ENCODE peak calls at places on chromosomes 16 and 17, in four cellular contexts. D is neural progenitor cell, E is adrenal gland, S is left lung. T is an unnamed sample. For H3K27me3, the result is how much of the 10 kb centered on the place peaks cover.

GRCh38 chr16:87074635-87075318 is 242.4 kb downstream of the C16orf95 start:
- DNase-seq in S (no peak), D (peak), E (no peak), T (no peak)

GRCh38 chr17:79658811-79659207 is 48.0 kb upstream of the RBFOX3 start:
- DNase-seq in E (no peak), S (peak), D (peak), T (no peak)

GRCh38 chr16:1781758-1782407 is 488 bp downstream of the SPSB3 start:
- DNase-seq in E (peak), S (peak), D (peak), T (no peak)

GRCh38 chr17:45143767-45144198 is 4.5 kb upstream of the HEXIM1 start:
- DNase-seq in D (peak), E (peak), S (peak), T (peak)

GRCh38 chr16:86249631-86250030 is 260.7 kb upstream of the FOXF1 start:
- DNase-seq in D (no peak), S (no peak), E (no peak), T (no peak)

GRCh38 chr17:64005734-64006167 is 7.6 kb downstream of the PRR29 start:
- DNase-seq in D (no peak), E (peak), S (peak), T (no peak)

GRCh38 chr17:77851921-77852320 is 106.6 kb upstream of the TNRC6C start:
- DNase-seq in D (no peak), S (no peak), E (no peak), T (no peak)

GRCh38 chr16:13633381-13633861 is 286.5 kb upstream of the ERCC4 start:
- DNase-seq in D (no peak), S (no peak), E (no peak), T (no peak)

GRCh38 chr16:30636599-30636998 is 14.2 kb upstream of the PRR14 start:
- DNase-seq in D (no peak), S (no peak), E (no peak), T (no peak)

GRCh38 chr16:49649013-49649785 is 206.7 kb downstream of the ZNF423 start:
- DNase-seq in D (no peak), S (no peak), E (no peak), T (peak)

GRCh38 chr17:1996243-1997145 is 28.6 kb downstream of the RTN4RL1 start:
- DNase-seq in S (no peak), D (no peak), E (no peak), T (no peak)

GRCh38 chr16:87945351-87946042 is 5.7 kb upstream of the BANP start:
- DNase-seq in D (peak), S (peak), E (peak), T (peak)

GRCh38 chr17:2799653-2800052 is 3.4 kb downstream of the RAP1GAP2 start:
- DNase-seq in D (no peak), E (no peak), S (no peak), T (no peak)

GRCh38 chr16:22035094-22035675 is 27.3 kb downstream of the MOSMO start:
- DNase-seq in S (no peak), E (no peak), D (no peak), T (no peak)

GRCh38 chr16:68893710-68894705 is 50.7 kb downstream of the TANGO6 start:
- DNase-seq in S (no peak), E (no peak), D (peak), T (no peak)

GRCh38 chr17:75625813-75626486 is 7.3 kb upstream of the SMIM5 start:
- DNase-seq in E (no peak), D (peak), S (no peak), T (no peak)

GRCh38 chr16:85523602-85524364 is 89.3 kb upstream of the GSE1 start:
- DNase-seq in D (peak), S (peak), E (no peak), T (no peak)

GRCh38 chr17:78359216-78359935 is 501 bp downstream of the SOCS3 start:
- DNase-seq in S (peak), E (peak), D (peak), T (no peak)

GRCh38 chr17:46194393-46195216 is 1.4 kb upstream of the KANSL1 start:
- DNase-seq in E (no peak), S (no peak), D (peak), T (no peak)

GRCh38 chr17:81939218-81939617 is 2.1 kb upstream of the PYCR1 start:
- DNase-seq in S (no peak), D (no peak), E (no peak), T (no peak)

GRCh38 chr17:39739020-39739884 is 1.5 kb downstream of the GRB7 start:
- DNase-seq in S (peak), E (no peak), D (peak), T (peak)

GRCh38 chr16:75996491-75996890 is 270.2 kb upstream of the CPHXL start:
- DNase-seq in D (no peak), S (no peak), E (no peak), T (peak)

GRCh38 chr17:79947351-79948031 is 88.2 kb downstream of the TBC1D16 start:
- DNase-seq in S (no peak), D (no peak), E (peak), T (peak)

GRCh38 chr16:87856796-87857228 is 12.5 kb downstream of the SLC7A5 start:
- DNase-seq in D (no peak), E (peak), S (no peak), T (no peak)

GRCh38 chr17:46722662-46723285 is 95.7 kb downstream of the WNT3 start:
- DNase-seq in S (no peak), E (no peak), D (no peak), T (peak)

GRCh38 chr17:16915752-16916556 is 56.0 kb downstream of the TNFRSF13B start:
- DNase-seq in S (peak), D (peak), E (peak), T (peak)

GRCh38 chr17:34206569-34206968 is 48.5 kb upstream of the CCL2 start:
- DNase-seq in S (no peak), D (no peak), E (no peak), T (no peak)

GRCh38 chr16:87007907-87008306 is 309.3 kb downstream of the C16orf95 start:
- DNase-seq in E (no peak), D (no peak), S (no peak), T (no peak)

GRCh38 chr17:77465358-77466041 is 324.7 kb downstream of the SEC14L1 start:
- DNase-seq in S (peak), D (peak), E (peak), T (no peak)

GRCh38 chr16:79139799-79140198 is 460.7 kb downstream of the MAF start:
- DNase-seq in S (no peak), D (no peak), E (no peak), T (no peak)

GRCh38 chr17:45305532-45306087 is 11.2 kb downstream of the MAP3K14 start:
- DNase-seq in D (no peak), S (no peak), E (no peak), T (no peak)

GRCh38 chr17:38329808-38330730 is 13.7 kb downstream of the GPR179 start:
- DNase-seq in S (no peak), D (no peak), E (no peak), T (no peak)

GRCh38 chr16:51707666-51708065 is 556.6 kb upstream of the SALL1 start:
- DNase-seq in S (no peak), E (no peak), D (no peak), T (no peak)

GRCh38 chr17:18362509-18363020 is 785 bp downstream of the SHMT1 start:
- DNase-seq in S (peak), E (peak), D (peak), T (no peak)

GRCh38 chr17:51947160-51947559 is 211.4 kb downstream of the CA10 start:
- DNase-seq in S (no peak), E (no peak), D (no peak), T (no peak)

GRCh38 chr17:66172706-66173223 is 19.2 kb downstream of the CEP112 start:
- DNase-seq in D (no peak), S (peak), E (no peak), T (no peak)

GRCh38 chr16:80015566-80015965 is 415.0 kb upstream of the MAF start:
- DNase-seq in E (no peak), D (no peak), S (no peak), T (no peak)

GRCh38 chr16:57445510-57445909 is 1.7 kb downstream of the CIAPIN1 start:
- DNase-seq in E (no peak), D (no peak), S (no peak), T (no peak)

GRCh38 chr17:4498461-4499397 is at the start of gene SPNS2:
- DNase-seq in E (peak), S (peak), D (peak), T (no peak)
- H3K27me3 ChIP-seq in E (under half), S (under half), D (half or more), T (half or more)

DNA sequence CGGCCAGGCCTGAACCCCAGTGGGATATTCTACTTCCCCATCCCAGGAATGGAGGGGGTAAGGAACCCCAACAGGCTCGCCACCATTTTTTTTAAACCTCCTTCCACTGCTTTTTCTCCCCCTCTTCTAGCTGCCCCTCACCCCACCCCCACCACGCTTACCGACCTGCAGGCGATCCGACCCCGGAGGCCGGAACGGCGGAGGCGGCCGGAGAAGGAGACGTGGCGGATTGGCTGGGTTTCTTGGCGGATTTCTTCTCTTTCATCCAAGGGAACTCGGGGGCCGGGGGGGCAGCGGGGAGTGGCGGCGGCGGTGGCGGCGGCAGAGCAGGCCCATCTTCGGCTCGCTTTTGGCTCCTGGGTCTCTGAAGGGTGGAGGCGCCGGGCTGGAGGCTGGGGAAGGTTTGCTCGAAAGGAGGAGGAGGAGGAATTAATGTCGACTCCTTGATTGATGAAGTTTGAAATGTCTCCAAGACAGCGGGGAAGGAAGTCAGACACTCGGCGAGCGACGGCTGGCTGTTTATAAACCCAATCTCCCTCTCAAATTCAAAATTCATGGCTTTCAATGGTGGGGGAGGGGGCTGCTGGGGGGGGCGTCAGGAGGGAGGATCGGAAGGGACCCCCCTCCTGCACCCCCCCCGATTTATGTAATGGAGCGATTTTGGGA is 420 bp downstream of the HOXB2 start:
- DNase-seq in E (peak), S (peak), D (peak), T (no peak)
- H3K27me3 ChIP-seq in E (under half), S (under half), D (half or more), T (half or more)

DNA sequence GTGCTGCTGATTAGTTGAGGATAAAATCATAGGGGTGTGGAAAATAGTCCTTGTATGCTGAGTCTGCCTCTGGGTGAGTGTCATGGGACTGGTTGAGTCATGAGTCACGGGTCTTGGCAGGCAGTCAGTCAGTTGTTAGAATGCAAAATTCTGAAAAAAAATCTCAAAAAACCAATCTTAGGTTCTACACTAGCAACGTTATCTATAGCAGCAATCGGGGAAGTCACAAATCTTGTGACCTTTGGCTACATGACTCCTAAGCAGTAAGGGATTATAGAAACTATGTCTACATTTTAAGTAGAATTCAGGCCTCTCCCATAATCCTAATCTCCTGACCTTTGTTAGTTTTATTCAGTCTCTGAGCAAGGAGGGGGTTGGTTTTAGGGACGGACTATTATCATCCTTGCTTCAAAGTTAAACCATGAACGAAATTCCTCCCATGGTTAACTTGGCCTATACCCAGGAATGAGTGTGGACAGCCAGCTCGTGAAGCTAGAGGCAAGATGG is 18.0 kb upstream of the PMFBP1 start:
- DNase-seq in E (peak), S (peak), D (no peak), T (peak)
- H3K27me3 ChIP-seq in E (under half), S (under half), D (under half), T (under half)

DNA sequence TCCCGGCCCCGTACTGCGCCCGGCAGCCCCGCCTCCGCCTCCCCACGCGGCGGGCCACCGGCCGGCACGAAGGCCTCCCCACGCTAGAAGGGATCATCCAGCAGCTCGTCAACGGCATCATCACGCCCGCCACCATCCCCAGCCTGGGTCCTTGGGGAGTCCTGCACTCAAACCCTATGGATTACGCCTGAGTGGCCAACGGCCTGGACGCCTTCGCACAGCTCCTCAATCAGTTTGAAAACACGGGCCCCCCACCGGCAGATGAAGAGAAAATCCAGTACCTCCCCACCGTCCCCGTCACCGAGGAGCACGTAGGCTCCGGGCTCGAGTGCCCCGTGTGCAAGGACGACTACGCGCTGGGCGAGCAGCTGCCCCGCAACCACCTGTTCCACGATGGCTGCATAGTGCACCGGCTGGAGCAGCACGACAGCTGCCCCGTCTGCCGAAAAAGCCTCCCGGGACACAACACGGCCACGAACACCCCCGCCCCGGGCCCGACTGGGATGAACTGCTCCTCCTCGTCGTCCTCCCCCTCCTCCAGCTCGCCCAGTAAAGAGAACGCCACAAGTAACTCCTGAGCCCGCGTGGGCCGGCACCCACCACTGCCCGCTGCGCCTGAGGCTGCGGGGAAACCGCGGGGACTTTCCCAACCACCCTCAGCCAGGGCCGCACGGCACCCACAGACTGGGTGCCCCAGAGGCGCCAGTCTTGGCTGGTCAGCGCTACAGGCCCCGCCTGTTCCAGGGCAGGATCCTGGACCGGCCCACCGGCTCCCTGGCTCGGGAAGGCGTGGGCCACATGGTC is 39.0 kb upstream of the AKAP1 start:
- DNase-seq in S (peak), E (peak), D (no peak), T (no peak)
- H3K27me3 ChIP-seq in S (under half), E (under half), D (under half), T (under half)

GRCh38 chr16:17527538-17527937 is 56.8 kb upstream of the XYLT1 start:
- DNase-seq in D (no peak), S (no peak), E (no peak), T (no peak)

GRCh38 chr16:17529982-17530760 is 59.4 kb upstream of the XYLT1 start:
- DNase-seq in D (no peak), E (no peak), S (no peak), T (no peak)

GRCh38 chr16:17526956-17527355 is 56.2 kb upstream of the XYLT1 start:
- DNase-seq in S (no peak), E (no peak), D (no peak), T (no peak)

DNA sequence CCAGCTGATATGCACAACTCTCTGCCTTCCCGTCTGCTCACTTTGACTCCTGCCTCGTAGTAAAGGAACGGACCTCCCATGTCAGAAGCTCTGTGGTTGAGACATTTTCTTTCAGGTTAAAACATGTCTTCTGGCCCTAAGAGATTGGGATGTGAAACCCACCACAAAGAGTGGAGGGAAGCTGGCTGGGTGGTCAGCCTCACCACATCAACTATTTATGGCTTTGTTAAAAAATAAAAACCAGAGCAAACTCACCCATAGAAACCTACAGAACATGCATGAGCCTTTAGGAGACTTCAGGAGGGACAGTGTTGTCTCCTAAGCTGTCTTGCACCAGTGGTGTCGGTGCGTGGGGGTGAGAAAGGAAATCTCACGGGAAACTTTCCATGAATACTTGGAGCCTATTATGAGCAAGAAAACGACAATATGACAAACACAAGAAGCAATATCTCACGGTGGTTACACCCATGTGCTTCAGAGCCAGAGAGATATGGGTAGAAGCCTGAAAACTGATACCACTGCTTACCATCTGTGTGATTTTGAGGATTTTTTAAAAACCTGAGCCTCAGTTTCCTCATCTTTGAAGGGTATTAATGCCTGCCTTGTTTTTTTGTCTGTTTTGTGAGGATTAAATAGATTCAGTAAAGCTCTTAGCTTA is 61.7 kb upstream of the XYLT1 start:
- DNase-seq in D (no peak), S (no peak), E (no peak), T (no peak)
- H3K27me3 ChIP-seq in D (under half), S (under half), E (under half), T (under half)

DNA sequence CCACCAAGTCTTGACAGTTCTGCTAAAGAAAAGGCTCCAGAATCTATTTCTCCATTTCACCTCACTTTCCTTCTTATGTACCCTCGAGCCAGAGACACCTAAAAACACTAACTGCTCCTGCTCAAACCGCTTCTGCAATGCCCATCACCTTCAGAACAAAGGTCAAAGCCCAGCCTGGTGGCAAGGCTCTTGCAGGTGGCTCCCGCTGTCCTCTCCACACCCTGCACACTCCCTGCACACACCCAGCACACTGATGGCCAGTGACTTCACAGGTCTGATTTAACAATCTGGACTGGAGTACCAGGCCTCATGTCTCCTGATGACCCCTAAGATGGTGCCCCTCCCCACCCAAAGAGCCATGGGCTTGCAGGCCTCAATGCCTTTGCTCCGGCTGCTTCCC is 9.8 kb upstream of the C17orf113 start:
- DNase-seq in D (no peak), S (no peak), E (no peak), T (no peak)
- H3K27me3 ChIP-seq in D (under half), S (under half), E (under half), T (under half)

DNA sequence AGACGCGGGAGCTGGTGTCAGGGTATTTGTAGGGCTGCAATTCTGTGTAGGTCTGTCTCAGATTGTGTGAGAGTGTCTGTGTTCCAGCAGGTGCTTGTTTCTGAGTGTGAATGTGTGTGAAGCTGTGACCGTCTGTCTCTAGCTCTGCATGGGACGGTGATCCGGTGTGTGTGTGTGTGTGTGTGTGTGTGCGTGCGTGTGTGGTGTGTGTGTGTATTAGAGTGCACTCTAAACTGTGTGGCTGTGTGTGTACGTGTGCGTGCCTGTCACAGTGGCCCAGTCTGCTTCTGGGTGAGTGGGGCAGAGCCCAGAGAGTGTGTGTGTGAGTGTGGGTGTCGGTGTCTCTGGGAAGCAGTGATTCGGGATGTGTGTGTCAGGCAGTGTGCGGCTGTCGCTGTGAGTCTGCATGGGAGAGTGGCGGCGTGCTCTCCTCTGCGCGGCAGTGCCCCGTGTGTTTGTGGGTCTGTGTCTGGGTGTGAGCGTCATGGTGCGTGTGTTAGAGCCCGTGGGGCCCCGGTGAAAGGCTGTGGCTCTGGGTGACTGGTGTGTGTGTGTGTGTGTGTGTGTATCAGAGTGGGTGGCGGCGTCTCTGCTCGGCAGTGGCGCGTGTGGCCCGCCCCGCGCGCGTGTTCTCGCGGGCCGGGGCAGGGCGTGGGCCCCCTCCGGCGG is 434 bp upstream of the WSCD1 start:
- DNase-seq in S (no peak), D (no peak), E (peak), T (no peak)
- H3K27me3 ChIP-seq in S (under half), D (under half), E (under half), T (half or more)